ENCODE peak calls at places on chromosomes 4 and X, in nine cellular contexts. G is left ventricle myocardium inferior, K is breast epithelium, N is cardiac muscle cell, U is fibroblast of lung, R is dorsolateral prefrontal cortex, O is sigmoid colon, M is heart right ventricle, T is PC-9. W is an unnamed sample. For H3K27me3, the result is how much of the 10 kb centered on the place peaks cover.

GRCh38 chr4:133320576-133321170 is 171.6 kb downstream of the PCDH10 start:
- DNase-seq in K (no peak), M (no peak), R (no peak), O (no peak), G (no peak), U (peak), N (peak), T (no peak), W (no peak)

GRCh38 chrX:434946-435345 is 48.2 kb upstream of the PPP2R3B start:
- DNase-seq in O (peak), R (no peak), G (no peak), T (no peak), M (no peak), K (peak), U (no peak), N (no peak), W (no peak)

GRCh38 chr4:26780524-26780923 is 80.1 kb upstream of the STIM2 start:
- DNase-seq in K (no peak), G (no peak), N (peak), R (no peak), O (no peak), T (no peak), U (peak), M (no peak), W (no peak)

GRCh38 chr4:142500966-142501365 is 345.1 kb downstream of the INPP4B start:
- DNase-seq in O (no peak), K (no peak), R (no peak), M (no peak), G (no peak), T (no peak), U (no peak), N (no peak), W (no peak)

GRCh38 chrX:39214380-39215126 is 413.3 kb downstream of the MID1IP1 start:
- DNase-seq in T (no peak), M (no peak), K (no peak), G (no peak), R (peak), U (no peak), O (no peak), N (no peak), W (no peak)

GRCh38 chr4:14446311-14446710 is 556.0 kb upstream of the CPEB2 start:
- DNase-seq in G (no peak), N (peak), M (no peak), R (no peak), O (no peak), T (no peak), U (peak), K (no peak), W (no peak)

GRCh38 chr4:95362906-95363578 is 185.7 kb downstream of the UNC5C start:
- DNase-seq in T (no peak), O (no peak), K (no peak), U (peak), N (peak), M (no peak), R (no peak), G (no peak), W (no peak)

GRCh38 chr4:21507439-21507838 is 441.1 kb downstream of the KCNIP4 start:
- DNase-seq in O (no peak), N (peak), K (no peak), U (peak), G (no peak), T (no peak), R (no peak), M (no peak), W (no peak)

GRCh38 chr4:87589531-87589930 is 18.8 kb upstream of the DSPP start:
- DNase-seq in U (peak), K (no peak), R (no peak), O (no peak), T (peak), G (no peak), N (peak), M (no peak), W (peak)

GRCh38 chr4:85147481-85148076 is 181.1 kb upstream of the WDFY3 start:
- DNase-seq in R (no peak), O (peak), K (no peak), N (peak), M (peak), U (peak), G (peak), T (peak), W (no peak)

GRCh38 chr4:37876156-37876555 is 14.7 kb upstream of the TBC1D1 start:
- DNase-seq in T (no peak), U (no peak), G (no peak), M (no peak), R (no peak), K (no peak), N (peak), O (no peak), W (peak)

GRCh38 chr4:27861381-27861787 is 1000.7 kb downstream of the STIM2 start:
- DNase-seq in N (peak), G (no peak), K (no peak), O (no peak), T (no peak), R (no peak), U (peak), M (peak), W (no peak)

GRCh38 chr4:41525129-41525528 is 12.8 kb upstream of the LIMCH1 start:
- DNase-seq in M (peak), R (no peak), U (peak), N (peak), O (no peak), G (no peak), K (no peak), T (peak), W (no peak)

GRCh38 chr4:27861802-27862201 is 1001.2 kb downstream of the STIM2 start:
- DNase-seq in T (no peak), N (peak), U (peak), M (no peak), R (no peak), G (no peak), K (no peak), O (no peak), W (no peak)

GRCh38 chr4:100312615-100313355 is 122.5 kb upstream of the DDIT4L start:
- DNase-seq in K (no peak), O (no peak), M (no peak), T (no peak), G (no peak), U (no peak), R (no peak), N (no peak), W (no peak)

GRCh38 chr4:122827258-122827887 is 742 bp downstream of the FGF2 start:
- DNase-seq in U (peak), R (peak), T (no peak), G (peak), K (no peak), M (peak), O (peak), N (peak), W (no peak)

GRCh38 chr4:122826000-122826595 is 533 bp upstream of the FGF2 start:
- DNase-seq in G (no peak), K (no peak), R (no peak), U (peak), O (no peak), M (no peak), T (no peak), N (no peak), W (no peak)

GRCh38 chr4:122830392-122831095 is 3.9 kb downstream of the FGF2 start:
- DNase-seq in R (no peak), M (no peak), O (peak), U (peak), T (no peak), K (no peak), G (no peak), N (peak), W (no peak)

GRCh38 chr4:122826596-122827257 is at the start of gene FGF2:
- DNase-seq in N (peak), U (peak), T (no peak), G (peak), M (peak), R (peak), O (peak), K (peak), W (no peak)

DNA sequence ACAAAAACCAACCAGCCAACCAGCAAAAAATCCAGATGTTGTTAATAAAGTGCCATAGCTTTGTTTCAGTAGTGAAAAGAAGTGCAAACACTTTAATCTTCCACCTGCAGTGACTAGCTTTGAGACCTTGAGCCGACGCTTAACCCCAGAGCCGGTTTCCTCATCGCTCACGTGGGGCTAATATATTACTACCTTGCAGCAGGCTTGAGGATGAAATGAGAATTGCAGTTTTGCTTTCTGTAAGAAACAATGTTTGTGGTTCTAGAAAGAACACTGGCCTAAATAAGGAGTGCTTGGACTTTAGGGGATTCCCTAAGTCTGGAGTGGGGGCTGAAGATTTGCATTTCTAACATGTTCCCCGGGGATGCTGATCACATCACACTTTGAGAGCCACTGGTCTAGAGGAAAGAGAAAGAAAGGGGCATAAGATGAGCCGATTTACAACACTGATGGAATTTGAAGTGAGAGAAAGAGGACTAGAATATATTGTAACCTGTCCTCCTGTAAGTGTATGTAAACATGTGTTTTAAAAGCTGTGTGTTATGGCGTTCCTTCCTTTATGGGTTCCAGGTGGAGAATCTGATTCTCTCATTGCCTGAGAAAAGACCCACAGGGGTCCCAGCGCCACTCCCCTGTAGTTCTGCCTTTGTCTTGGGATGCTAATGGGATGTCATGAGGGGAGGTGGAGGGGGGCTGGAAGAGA is 1.4 kb downstream of the FGF2 start:
- DNase-seq in G (no peak), U (peak), T (no peak), O (peak), N (peak), M (no peak), R (no peak), K (no peak), W (no peak)
- TF ChIP-seq CTCF in G (peak), U (peak), T (no peak), O (peak), N (peak), M (peak), R (no peak), K (no peak), W (peak)

GRCh38 chr4:77215107-77215506 is 58.1 kb downstream of the CCNG2 start:
- DNase-seq in K (no peak), N (no peak), M (no peak), G (no peak), U (no peak), R (no peak), O (no peak), T (no peak), W (no peak)
- H3K27me3 ChIP-seq in K (under half), N (under half), M (under half), G (under half), U (under half), R (under half), O (under half), T (under half), W (under half)

GRCh38 chr4:187795737-187796136 is 199.8 kb upstream of the ZFP42 start:
- DNase-seq in R (no peak), T (no peak), K (no peak), G (no peak), M (no peak), N (no peak), O (no peak), U (no peak), W (no peak)

GRCh38 chr4:187799735-187800134 is 195.8 kb upstream of the ZFP42 start:
- DNase-seq in G (no peak), U (no peak), T (no peak), K (no peak), O (no peak), N (no peak), M (no peak), R (no peak), W (no peak)

DNA sequence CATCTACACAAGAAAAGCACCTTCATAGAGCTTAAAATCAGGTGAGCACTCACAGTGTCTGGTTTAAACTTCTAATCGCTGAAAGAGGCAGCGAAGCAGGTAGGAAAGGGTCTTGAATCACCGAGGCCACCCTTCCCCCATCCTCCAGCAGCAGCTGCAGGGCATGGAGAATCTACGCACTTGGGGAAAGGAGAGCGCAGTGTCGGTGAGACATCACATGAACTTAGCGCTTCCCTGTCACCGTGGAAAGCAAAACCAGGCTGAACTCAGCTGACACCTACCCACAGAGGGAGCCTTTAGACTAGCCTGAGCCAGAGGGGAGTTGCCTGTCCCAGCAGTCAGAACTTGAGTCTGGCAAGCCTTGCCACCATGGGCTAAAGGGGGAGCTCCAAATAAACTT is 197.2 kb upstream of the ZFP42 start:
- DNase-seq in G (no peak), M (no peak), R (no peak), N (no peak), T (no peak), O (no peak), K (no peak), U (no peak), W (no peak)
- H3K4me3 ChIP-seq in G (no peak), M (no peak), R (no peak), N (no peak), T (no peak), O (no peak), K (no peak), U (no peak), W (no peak)

GRCh38 chr4:110139815-110140214 is 58.6 kb downstream of the ELOVL6 start:
- DNase-seq in O (no peak), U (no peak), K (no peak), G (no peak), T (no peak), M (no peak), R (no peak), N (no peak), W (no peak)

GRCh38 chr4:110137819-110138218 is 60.6 kb downstream of the ELOVL6 start:
- DNase-seq in G (no peak), N (no peak), R (no peak), M (no peak), T (no peak), O (no peak), K (no peak), U (no peak), W (no peak)

GRCh38 chr4:110142461-110142860 is 56.0 kb downstream of the ELOVL6 start:
- DNase-seq in K (no peak), M (no peak), R (no peak), G (no peak), U (no peak), O (no peak), T (no peak), N (no peak), W (no peak)

GRCh38 chr4:110138546-110138945 is 59.9 kb downstream of the ELOVL6 start:
- DNase-seq in O (no peak), M (no peak), N (no peak), K (no peak), R (no peak), G (no peak), U (peak), T (no peak), W (no peak)

GRCh38 chr4:110139106-110139505 is 59.3 kb downstream of the ELOVL6 start:
- DNase-seq in U (no peak), T (no peak), N (no peak), R (no peak), G (no peak), O (no peak), K (no peak), M (no peak), W (no peak)
- TF ChIP-seq CTCF in U (no peak), T (no peak), N (no peak), R (no peak), G (no peak), O (no peak), K (no peak), M (no peak), W (no peak)

GRCh38 chr4:11590132-11590531 is 161.4 kb upstream of the HS3ST1 start:
- DNase-seq in T (no peak), K (no peak), O (no peak), N (no peak), M (no peak), U (no peak), R (no peak), G (no peak), W (no peak)

GRCh38 chr4:11589676-11590075 is 161.0 kb upstream of the HS3ST1 start:
- DNase-seq in K (no peak), M (no peak), N (peak), O (no peak), U (peak), R (no peak), T (peak), G (no peak), W (no peak)

GRCh38 chr4:11592276-11592675 is 163.6 kb upstream of the HS3ST1 start:
- DNase-seq in O (no peak), K (no peak), T (no peak), M (no peak), U (no peak), R (no peak), G (no peak), N (no peak), W (no peak)

GRCh38 chr4:11585506-11585905 is 156.8 kb upstream of the HS3ST1 start:
- DNase-seq in T (peak), O (no peak), R (no peak), G (no peak), U (no peak), K (no peak), N (peak), M (peak), W (no peak)

DNA sequence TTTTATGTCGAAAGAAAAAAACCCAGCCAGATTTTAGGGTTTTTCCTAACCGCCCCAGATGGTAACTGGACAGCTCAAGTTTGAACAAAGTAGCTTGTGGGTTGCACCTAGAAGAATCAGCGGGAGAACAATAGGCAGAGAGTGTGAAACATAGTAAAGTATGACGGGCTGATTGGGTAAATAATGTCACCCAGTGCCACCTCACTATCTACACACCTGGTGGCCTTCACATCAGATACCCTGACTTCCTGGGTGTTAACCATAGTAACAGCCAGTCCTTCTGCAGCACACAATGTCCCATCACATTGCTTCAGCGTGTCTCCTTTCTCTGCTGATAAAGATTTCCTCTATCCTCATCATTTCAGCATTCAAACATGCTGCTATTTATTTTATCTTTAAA is 159.1 kb upstream of the HS3ST1 start:
- DNase-seq in U (no peak), N (no peak), R (no peak), T (no peak), M (no peak), O (no peak), G (no peak), K (no peak), W (no peak)
- H3K27me3 ChIP-seq in U (under half), N (under half), R (under half), T (under half), M (under half), O (under half), G (under half), K (under half), W (under half)